ENCODE peak calls at places on chromosomes 12 and 14, in ten cellular contexts. One of them, this sample, is unnamed.

GRCh38 chr12:104414581-104415305 is 42.0 kb upstream of the CHST11 start:
- DNase-seq in substantia nigra: no peak
- DNase-seq in NCI-H2081: no peak
- DNase-seq in astrocyte of the hippocampus: peak; percentile 35
- DNase-seq in T-cell: no peak
- DNase-seq in IMR-90: no peak
- DNase-seq in NCI-H1105: no peak
- DNase-seq in epithelial cell of prostate: no peak
- DNase-seq in brain pericyte: no peak
- DNase-seq in ovary: no peak
- DNase-seq in this sample: no peak

GRCh38 chr14:29236848-29237247 is 470.3 kb downstream of the FOXG1 start:
- DNase-seq in substantia nigra: no peak
- DNase-seq in NCI-H2081: no peak
- DNase-seq in astrocyte of the hippocampus: peak; percentile 77
- DNase-seq in T-cell: no peak
- DNase-seq in IMR-90: peak; percentile 92
- DNase-seq in NCI-H1105: no peak
- DNase-seq in epithelial cell of prostate: no peak
- DNase-seq in brain pericyte: no peak
- DNase-seq in ovary: no peak
- DNase-seq in this sample: peak; percentile 30

GRCh38 chr14:64746298-64747250 is 42.4 kb downstream of the PLEKHG3 start:
- DNase-seq in substantia nigra: no peak
- DNase-seq in NCI-H2081: no peak
- DNase-seq in astrocyte of the hippocampus: no peak
- DNase-seq in T-cell: no peak
- DNase-seq in IMR-90: peak; percentile 13
- DNase-seq in NCI-H1105: no peak
- DNase-seq in epithelial cell of prostate: no peak
- DNase-seq in brain pericyte: no peak
- DNase-seq in ovary: no peak
- DNase-seq in this sample: no peak

GRCh38 chr12:55727643-55728184 is 1.1 kb downstream of the CD63 start:
- DNase-seq in substantia nigra: peak; percentile 28
- DNase-seq in NCI-H2081: no peak
- DNase-seq in astrocyte of the hippocampus: peak; percentile 65
- DNase-seq in T-cell: no peak
- DNase-seq in IMR-90: peak; percentile 61
- DNase-seq in NCI-H1105: no peak
- DNase-seq in epithelial cell of prostate: no peak
- DNase-seq in brain pericyte: no peak
- DNase-seq in ovary: peak; percentile 77
- DNase-seq in this sample: no peak

GRCh38 chr14:103372552-103373304 is 12.5 kb upstream of the MARK3 start:
- DNase-seq in substantia nigra: no peak
- DNase-seq in NCI-H2081: no peak
- DNase-seq in astrocyte of the hippocampus: peak; percentile 92
- DNase-seq in T-cell: no peak
- DNase-seq in IMR-90: peak; percentile 97
- DNase-seq in NCI-H1105: no peak
- DNase-seq in epithelial cell of prostate: peak; percentile 88
- DNase-seq in brain pericyte: peak; percentile 22
- DNase-seq in ovary: no peak
- DNase-seq in this sample: peak; percentile 76

GRCh38 chr14:52338282-52338681 is 24.2 kb downstream of the PTGER2 start:
- DNase-seq in substantia nigra: no peak
- DNase-seq in NCI-H2081: no peak
- DNase-seq in astrocyte of the hippocampus: no peak
- DNase-seq in T-cell: no peak
- DNase-seq in IMR-90: peak; percentile 70
- DNase-seq in NCI-H1105: no peak
- DNase-seq in epithelial cell of prostate: no peak
- DNase-seq in brain pericyte: no peak
- DNase-seq in ovary: no peak
- DNase-seq in this sample: no peak

GRCh38 chr14:91252901-91253794 is 8.6 kb upstream of the GPR68 start:
- DNase-seq in substantia nigra: no peak
- DNase-seq in NCI-H2081: peak; percentile 29
- DNase-seq in astrocyte of the hippocampus: no peak
- DNase-seq in T-cell: peak; percentile 52
- DNase-seq in IMR-90: no peak
- DNase-seq in NCI-H1105: no peak
- DNase-seq in epithelial cell of prostate: no peak
- DNase-seq in brain pericyte: no peak
- DNase-seq in ovary: peak; percentile 63
- DNase-seq in this sample: no peak

GRCh38 chr12:24955853-24956252 is 7.0 kb upstream of the BCAT1 start:
- DNase-seq in substantia nigra: no peak
- DNase-seq in NCI-H2081: no peak
- DNase-seq in astrocyte of the hippocampus: no peak
- DNase-seq in T-cell: no peak
- DNase-seq in IMR-90: no peak
- DNase-seq in NCI-H1105: no peak
- DNase-seq in epithelial cell of prostate: no peak
- DNase-seq in brain pericyte: no peak
- DNase-seq in ovary: no peak
- DNase-seq in this sample: no peak

GRCh38 chr12:88219861-88220260 is 77.8 kb downstream of the TMTC3 start:
- DNase-seq in substantia nigra: no peak
- DNase-seq in NCI-H2081: no peak
- DNase-seq in astrocyte of the hippocampus: no peak
- DNase-seq in T-cell: no peak
- DNase-seq in IMR-90: no peak
- DNase-seq in NCI-H1105: no peak
- DNase-seq in epithelial cell of prostate: no peak
- DNase-seq in brain pericyte: no peak
- DNase-seq in ovary: no peak
- DNase-seq in this sample: no peak

GRCh38 chr12:87317302-87317701 is 711.9 kb downstream of the C12orf50 start:
- DNase-seq in substantia nigra: no peak
- DNase-seq in NCI-H2081: no peak
- DNase-seq in astrocyte of the hippocampus: no peak
- DNase-seq in T-cell: no peak
- DNase-seq in IMR-90: peak; percentile 8
- DNase-seq in NCI-H1105: no peak
- DNase-seq in epithelial cell of prostate: peak; percentile 53
- DNase-seq in brain pericyte: no peak
- DNase-seq in ovary: no peak
- DNase-seq in this sample: no peak

GRCh38 chr12:14326699-14327098 is 38.8 kb upstream of the ATF7IP start:
- DNase-seq in substantia nigra: no peak
- DNase-seq in NCI-H2081: no peak
- DNase-seq in astrocyte of the hippocampus: peak; percentile 3
- DNase-seq in T-cell: no peak
- DNase-seq in IMR-90: peak; percentile 82
- DNase-seq in NCI-H1105: no peak
- DNase-seq in epithelial cell of prostate: no peak
- DNase-seq in brain pericyte: no peak
- DNase-seq in ovary: no peak
- DNase-seq in this sample: peak; percentile 18

GRCh38 chr14:39395555-39396254 is 36.5 kb downstream of the FBXO33 start:
- DNase-seq in substantia nigra: no peak
- DNase-seq in NCI-H2081: peak; percentile 25
- DNase-seq in astrocyte of the hippocampus: peak; percentile 16
- DNase-seq in T-cell: no peak
- DNase-seq in IMR-90: peak; percentile 39
- DNase-seq in NCI-H1105: no peak
- DNase-seq in epithelial cell of prostate: no peak
- DNase-seq in brain pericyte: no peak
- DNase-seq in ovary: no peak
- DNase-seq in this sample: no peak

GRCh38 chr12:4251228-4251891 is 22.2 kb upstream of the CCND2 start:
- DNase-seq in substantia nigra: no peak
- DNase-seq in NCI-H2081: no peak
- DNase-seq in astrocyte of the hippocampus: no peak
- DNase-seq in T-cell: peak; percentile 22
- DNase-seq in IMR-90: no peak
- DNase-seq in NCI-H1105: no peak
- DNase-seq in epithelial cell of prostate: no peak
- DNase-seq in brain pericyte: no peak
- DNase-seq in ovary: no peak
- DNase-seq in this sample: no peak

GRCh38 chr14:37195327-37195726 is 2.4 kb upstream of the MIPOL1 start:
- DNase-seq in substantia nigra: no peak
- DNase-seq in NCI-H2081: peak; percentile 19
- DNase-seq in astrocyte of the hippocampus: no peak
- DNase-seq in T-cell: no peak
- DNase-seq in IMR-90: peak; percentile 87
- DNase-seq in NCI-H1105: no peak
- DNase-seq in epithelial cell of prostate: peak; percentile 82
- DNase-seq in brain pericyte: no peak
- DNase-seq in ovary: no peak
- DNase-seq in this sample: peak; percentile 21

GRCh38 chr12:8018666-8019581 is 13.6 kb upstream of the FOXJ2 start:
- DNase-seq in substantia nigra: no peak
- DNase-seq in NCI-H2081: no peak
- DNase-seq in astrocyte of the hippocampus: peak; percentile 50
- DNase-seq in T-cell: no peak
- DNase-seq in IMR-90: no peak
- DNase-seq in NCI-H1105: no peak
- DNase-seq in epithelial cell of prostate: no peak
- DNase-seq in brain pericyte: no peak
- DNase-seq in ovary: no peak
- DNase-seq in this sample: no peak

GRCh38 chr14:23284654-23285529 is 1.0 kb downstream of the HOMEZ start:
- DNase-seq in substantia nigra: no peak
- DNase-seq in NCI-H2081: peak; percentile 26
- DNase-seq in astrocyte of the hippocampus: peak; percentile 21
- DNase-seq in T-cell: no peak
- DNase-seq in IMR-90: peak; percentile 12
- DNase-seq in NCI-H1105: no peak
- DNase-seq in epithelial cell of prostate: no peak
- DNase-seq in brain pericyte: no peak
- DNase-seq in ovary: no peak
- DNase-seq in this sample: no peak

GRCh38 chr12:120286768-120287490 is 4.8 kb downstream of the RNU4-2 start:
- DNase-seq in substantia nigra: no peak
- DNase-seq in NCI-H2081: no peak
- DNase-seq in astrocyte of the hippocampus: peak; percentile 47
- DNase-seq in T-cell: no peak
- DNase-seq in IMR-90: no peak
- DNase-seq in NCI-H1105: no peak
- DNase-seq in epithelial cell of prostate: no peak
- DNase-seq in brain pericyte: no peak
- DNase-seq in ovary: no peak
- DNase-seq in this sample: no peak

GRCh38 chr12:66188584-66189475 is at the start of gene IRAK3:
- DNase-seq in substantia nigra: peak; percentile 15
- DNase-seq in NCI-H2081: peak; percentile 61
- DNase-seq in astrocyte of the hippocampus: peak; percentile 63
- DNase-seq in T-cell: peak; percentile 16
- DNase-seq in IMR-90: peak; percentile 31
- DNase-seq in NCI-H1105: no peak
- DNase-seq in epithelial cell of prostate: no peak
- DNase-seq in brain pericyte: no peak
- DNase-seq in ovary: peak; percentile 63
- DNase-seq in this sample: no peak

GRCh38 chr12:71772728-71773127 is 18.1 kb downstream of the RAB21 start:
- DNase-seq in substantia nigra: no peak
- DNase-seq in NCI-H2081: no peak
- DNase-seq in astrocyte of the hippocampus: no peak
- DNase-seq in T-cell: no peak
- DNase-seq in IMR-90: no peak
- DNase-seq in NCI-H1105: no peak
- DNase-seq in epithelial cell of prostate: no peak
- DNase-seq in brain pericyte: no peak
- DNase-seq in ovary: no peak
- DNase-seq in this sample: no peak